ENCODE peak calls at places on chromosome 11, in six cellular contexts. W is NCI-H1092 treated with DMSO at 0.1 percent for 48 hours; K is NCI-H2081 treated with DMSO at 0.1 percent for 48 hours; E is activated CD4-positive, alpha-beta T cell treated with anti-CD3 and anti-CD28 coated beads for 24 hours; J is activated T-helper 9 cell treated with anti-CD3 and anti-CD28 coated beads, Interleukin-2, amount 50 U/mL, for 16 hours; G is nephron progenitor cell. F is an unnamed sample.
A peak's percentile ranks its signal among the peaks of the same experiment; 100 is the strongest.

GRCh38 chr11:47508595-47509555 is 44.1 kb downstream of the CELF1 start:
- DNase-seq in W (no peak), K (no peak), E (no peak), J (no peak), G (no peak), F (no peak)

GRCh38 chr11:64121637-64122410 is 44.1 kb downstream of the MACROD1 start:
- DNase-seq in W (no peak), K (no peak), E (no peak), J (no peak), G (no peak), F (peak; percentile 73)

GRCh38 chr11:118259138-118259537 is 5.0 kb downstream of the MPZL2 start:
- DNase-seq in W (no peak), K (no peak), E (no peak), J (no peak), G (no peak), F (no peak)

GRCh38 chr11:10044618-10045017 is 249.4 kb downstream of the SBF2 start:
- DNase-seq in W (no peak), K (no peak), E (no peak), J (no peak), G (no peak), F (no peak)

GRCh38 chr11:117538256-117538655 is 210.6 kb downstream of the CEP164 start:
- DNase-seq in W (no peak), K (no peak), E (no peak), J (no peak), G (no peak), F (no peak)

GRCh38 chr11:64334764-64335741 is 5.0 kb upstream of the CCDC88B start:
- DNase-seq in W (peak; percentile 23), K (no peak), E (no peak), J (no peak), G (peak; percentile 59), F (peak; percentile 73)

GRCh38 chr11:68750197-68750987 is 928 bp downstream of the TESMIN start:
- DNase-seq in W (no peak), K (no peak), E (no peak), J (peak; percentile 8), G (peak; percentile 38), F (no peak)

GRCh38 chr11:45646275-45646970 is 19.0 kb downstream of the CHST1 start:
- DNase-seq in W (no peak), K (no peak), E (no peak), J (no peak), G (no peak), F (peak; percentile 45)

GRCh38 chr11:59550368-59550841 is 39.1 kb downstream of the OR4D9 start:
- DNase-seq in W (peak; percentile 97), K (peak; percentile 83), E (peak; percentile 78), J (peak; percentile 81), G (peak; percentile 85), F (peak; percentile 90)

GRCh38 chr11:22597062-22597461 is 28.6 kb downstream of the FANCF start:
- DNase-seq in W (no peak), K (no peak), E (no peak), J (no peak), G (no peak), F (no peak)

GRCh38 chr11:115420524-115420923 is 83.7 kb downstream of the CADM1 start:
- DNase-seq in W (peak; percentile 92), K (peak; percentile 81), E (no peak), J (no peak), G (no peak), F (no peak)

GRCh38 chr11:122181372-122181771 is 65.4 kb upstream of the BLID start:
- DNase-seq in W (no peak), K (no peak), E (no peak), J (no peak), G (no peak), F (no peak)

GRCh38 chr11:35373284-35373933 is 45.9 kb downstream of the SLC1A2 start:
- DNase-seq in W (no peak), K (no peak), E (no peak), J (no peak), G (no peak), F (no peak)

GRCh38 chr11:103700605-103701004 is 335.8 kb upstream of the DDI1 start:
- DNase-seq in W (no peak), K (no peak), E (no peak), J (no peak), G (no peak), F (no peak)

GRCh38 chr11:65442952-65443351 is 20.4 kb downstream of the NEAT1 start:
- DNase-seq in W (no peak), K (no peak), E (no peak), J (no peak), G (no peak), F (peak; percentile 38)